ENCODE peak calls at places on chromosomes 16 and 17, in eight cellular contexts. K is prostate gland, S is tibial nerve, N is transverse colon, L is body of pancreas, J is stomach, U is uterus, W is lower leg skin. V is an unnamed sample.

GRCh38 chr16:11389631-11390565 is 44.6 kb downstream of the RMI2 start:
- DNase-seq in K (no peak), S (no peak), N (no peak), L (no peak), J (no peak), U (no peak), W (no peak), V (no peak)

GRCh38 chr17:55416470-55417052 is 5.1 kb downstream of the MMD start:
- DNase-seq in K (no peak), S (no peak), N (no peak), L (no peak), J (no peak), U (no peak), W (no peak), V (no peak)

GRCh38 chr17:78401246-78401645 is 22.8 kb downstream of the PGS1 start:
- DNase-seq in K (peak), S (no peak), N (no peak), L (no peak), J (no peak), U (no peak), W (no peak), V (no peak)

GRCh38 chr17:6104956-6105355 is 34.8 kb downstream of the WSCD1 start:
- DNase-seq in K (no peak), S (no peak), N (peak), L (no peak), J (no peak), U (no peak), W (no peak), V (no peak)

GRCh38 chr16:81335669-81336068 is 20.9 kb downstream of the GAN start:
- DNase-seq in K (no peak), S (no peak), N (no peak), L (no peak), J (no peak), U (no peak), W (no peak), V (no peak)

GRCh38 chr17:12395733-12396354 is 269.8 kb upstream of the MYOCD start:
- DNase-seq in K (no peak), S (no peak), N (no peak), L (no peak), J (peak), U (no peak), W (no peak), V (peak)

GRCh38 chr16:9144106-9144505 is 52.7 kb downstream of the HAPSTR1 start:
- DNase-seq in K (no peak), S (no peak), N (no peak), L (no peak), J (no peak), U (no peak), W (no peak), V (no peak)

GRCh38 chr17:28661635-28662526 is at the start of the genes SDF2 and SUPT6H:
- DNase-seq in K (peak), S (peak), N (peak), L (peak), J (peak), U (peak), W (peak), V (peak)

GRCh38 chr17:57391076-57391825 is 134.9 kb downstream of the MSI2 start:
- DNase-seq in K (no peak), S (no peak), N (no peak), L (no peak), J (no peak), U (no peak), W (no peak), V (no peak)

GRCh38 chr16:68737046-68737729 is at the start of gene CDH1:
- DNase-seq in K (peak), S (no peak), N (peak), L (peak), J (peak), U (no peak), W (peak), V (peak)
- TF ChIP-seq POLR2A in K (peak), S (peak), N (peak), L (peak), J (peak), U (peak), W (no peak), V (peak)

GRCh38 chr17:64596439-64596838 is 65.7 kb downstream of the SMURF2 start:
- DNase-seq in K (no peak), S (no peak), N (no peak), L (no peak), J (no peak), U (no peak), W (no peak), V (no peak)

GRCh38 chr17:64596988-64597387 is 65.1 kb downstream of the SMURF2 start:
- DNase-seq in K (no peak), S (no peak), N (no peak), L (no peak), J (no peak), U (no peak), W (no peak), V (no peak)

GRCh38 chr17:64598672-64599071 is 63.4 kb downstream of the SMURF2 start:
- DNase-seq in K (no peak), S (no peak), N (no peak), L (no peak), J (no peak), U (no peak), W (no peak), V (no peak)

GRCh38 chr17:64599827-64600226 is 62.3 kb downstream of the SMURF2 start:
- DNase-seq in K (no peak), S (no peak), N (no peak), L (no peak), J (no peak), U (no peak), W (no peak), V (no peak)

DNA sequence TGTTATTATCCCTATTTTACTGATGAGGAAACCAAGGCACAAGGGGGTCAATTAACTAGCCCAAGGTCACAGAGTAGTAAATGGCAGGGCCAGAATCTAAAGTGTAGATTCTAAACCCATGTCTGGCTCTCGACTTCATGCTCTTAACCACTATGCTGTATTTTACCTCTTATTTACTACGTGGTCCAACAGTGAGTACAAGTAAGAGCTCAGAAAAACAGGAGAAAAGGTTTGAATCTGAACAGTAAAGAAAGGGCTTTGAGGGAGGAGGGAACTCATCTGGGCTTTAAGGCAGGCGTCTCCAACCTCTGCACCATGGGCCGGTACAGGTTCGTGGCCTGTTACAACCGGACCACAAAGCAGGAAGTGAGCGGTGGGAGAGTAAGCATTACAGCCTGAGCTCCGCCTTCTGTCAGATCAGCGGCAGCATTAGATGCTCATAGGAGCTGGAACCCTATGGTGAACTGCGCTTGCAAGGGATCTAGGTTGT is 62.9 kb downstream of the SMURF2 start:
- DNase-seq in K (no peak), S (no peak), N (peak), L (no peak), J (peak), U (no peak), W (no peak), V (peak)
- TF ChIP-seq POLR2A in K (no peak), S (no peak), N (no peak), L (no peak), J (no peak), U (no peak), W (no peak), V (peak)

GRCh38 chr16:67518676-67519075 is 10.0 kb upstream of the RIPOR1 start:
- DNase-seq in K (no peak), S (no peak), N (no peak), L (no peak), J (no peak), U (no peak), W (no peak), V (no peak)

GRCh38 chr16:67517661-67518423 is 10.8 kb upstream of the RIPOR1 start:
- DNase-seq in K (no peak), S (no peak), N (peak), L (no peak), J (no peak), U (no peak), W (no peak), V (no peak)

GRCh38 chr16:67525176-67525860 is 3.3 kb upstream of the RIPOR1 start:
- DNase-seq in K (no peak), S (no peak), N (no peak), L (no peak), J (no peak), U (no peak), W (no peak), V (no peak)

GRCh38 chr16:67517178-67517492 is 11.5 kb upstream of the RIPOR1 start:
- DNase-seq in K (no peak), S (no peak), N (no peak), L (no peak), J (no peak), U (no peak), W (no peak), V (no peak)

GRCh38 chr16:67521095-67521804 is 7.4 kb upstream of the RIPOR1 start:
- DNase-seq in K (peak), S (peak), N (peak), L (peak), J (peak), U (peak), W (peak), V (peak)
- TF ChIP-seq POLR2A in K (peak), S (peak), N (peak), L (peak), J (no peak), U (peak), W (no peak), V (no peak)

DNA sequence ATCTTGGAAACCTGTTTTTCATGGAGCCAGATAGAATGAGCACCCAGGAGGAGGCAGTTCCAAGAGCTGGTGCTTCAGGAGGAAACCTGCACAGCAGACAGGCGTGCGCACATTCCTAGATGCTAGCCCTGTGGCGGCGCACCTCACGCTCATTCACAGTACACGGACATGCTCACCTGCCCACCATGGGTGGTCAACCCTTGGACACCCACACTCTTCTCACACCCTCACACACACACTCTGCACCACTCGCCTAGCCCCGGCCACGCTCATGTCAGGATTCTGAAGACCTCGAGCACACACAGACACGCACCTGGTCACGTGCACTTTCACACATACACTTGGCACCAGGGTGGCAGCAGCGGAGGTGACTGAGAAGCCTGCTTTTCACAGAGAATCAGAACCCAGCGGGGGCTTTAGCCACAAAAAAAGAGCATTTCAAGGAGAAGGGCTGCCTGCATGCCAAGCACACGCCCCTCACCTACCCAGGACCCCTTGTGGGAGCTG is 28.6 kb downstream of the RAI1 start:
- DNase-seq in K (no peak), S (no peak), N (no peak), L (no peak), J (no peak), U (no peak), W (no peak), V (no peak)
- TF ChIP-seq POLR2A in K (no peak), S (no peak), N (no peak), L (no peak), J (no peak), U (no peak), W (no peak), V (no peak)

DNA sequence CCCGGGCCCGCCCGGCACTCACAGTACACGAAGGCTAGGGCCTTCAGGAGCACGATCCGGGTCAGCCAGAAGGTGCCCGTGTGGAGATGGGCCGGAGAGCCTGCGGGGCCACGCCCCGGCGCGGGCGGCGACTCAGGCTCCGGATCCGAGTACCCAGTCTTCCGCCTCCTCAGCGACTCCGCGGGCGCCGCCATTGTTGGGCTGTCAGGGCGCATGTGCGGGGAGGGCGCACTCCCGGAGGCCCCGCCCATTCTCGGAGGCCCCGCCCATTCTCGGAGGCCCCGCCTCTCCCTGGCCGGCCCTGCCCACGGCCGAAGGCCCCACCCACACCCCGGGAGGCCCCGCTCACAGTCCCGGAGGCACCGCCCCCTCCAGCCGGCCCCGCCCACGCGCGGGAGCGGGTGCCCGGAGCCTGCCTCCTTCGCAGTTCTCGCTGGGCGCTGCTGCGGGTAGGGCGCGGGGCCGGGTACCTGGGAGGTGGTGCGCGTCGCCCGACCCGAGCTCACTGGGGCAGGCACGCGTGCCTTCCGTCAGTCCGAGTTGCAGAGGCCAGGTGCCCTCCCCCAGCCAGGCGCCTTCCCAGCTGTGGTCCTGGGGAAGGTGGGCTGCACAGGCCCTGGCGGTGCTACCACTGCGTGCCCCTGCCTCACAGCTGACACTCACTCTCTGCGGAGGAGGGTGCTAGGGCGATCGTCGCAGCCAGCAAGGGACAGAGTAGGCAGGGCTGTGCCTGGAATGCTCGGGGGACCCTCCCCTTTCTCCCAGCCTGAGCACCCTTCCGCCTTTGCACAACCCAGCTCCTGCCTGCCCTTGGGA is at the start of gene LMF1:
- DNase-seq in K (peak), S (peak), N (peak), L (peak), J (peak), U (peak), W (peak), V (peak)
- TF ChIP-seq POLR2A in K (peak), S (peak), N (peak), L (peak), J (no peak), U (peak), W (no peak), V (peak)

DNA sequence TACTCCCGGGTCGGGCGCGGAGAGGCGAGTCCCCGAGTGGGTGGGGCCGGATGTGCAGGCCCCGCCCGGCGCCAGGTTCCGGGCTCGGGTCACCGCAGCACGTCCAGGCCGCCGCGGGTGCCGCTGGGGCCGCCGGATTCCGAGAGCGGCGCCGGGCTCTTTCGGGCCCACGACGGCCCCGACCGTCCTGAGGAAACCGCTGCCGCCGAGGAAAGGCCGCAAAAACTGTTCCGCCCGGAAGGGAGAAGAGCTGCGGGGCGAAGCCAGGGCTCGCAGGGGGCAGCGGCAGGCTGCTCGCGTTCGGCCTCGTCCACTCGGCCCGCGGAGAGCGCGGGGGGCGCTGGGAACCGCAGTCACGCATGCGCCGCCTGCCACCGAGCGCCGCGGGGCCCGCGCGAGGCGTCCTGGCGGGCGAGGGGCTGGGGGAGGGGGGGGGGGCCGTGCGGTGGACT is at the start of gene ZKSCAN2:
- DNase-seq in K (peak), S (peak), N (peak), L (peak), J (peak), U (peak), W (peak), V (peak)
- TF ChIP-seq POLR2A in K (peak), S (peak), N (peak), L (peak), J (no peak), U (peak), W (no peak), V (peak)

GRCh38 chr16:88650749-88651275 is at the start of gene CYBA:
- DNase-seq in K (peak), S (peak), N (peak), L (peak), J (peak), U (peak), W (peak), V (peak)
- TF ChIP-seq POLR2A in K (peak), S (peak), N (peak), L (peak), J (no peak), U (peak), W (no peak), V (no peak)

DNA sequence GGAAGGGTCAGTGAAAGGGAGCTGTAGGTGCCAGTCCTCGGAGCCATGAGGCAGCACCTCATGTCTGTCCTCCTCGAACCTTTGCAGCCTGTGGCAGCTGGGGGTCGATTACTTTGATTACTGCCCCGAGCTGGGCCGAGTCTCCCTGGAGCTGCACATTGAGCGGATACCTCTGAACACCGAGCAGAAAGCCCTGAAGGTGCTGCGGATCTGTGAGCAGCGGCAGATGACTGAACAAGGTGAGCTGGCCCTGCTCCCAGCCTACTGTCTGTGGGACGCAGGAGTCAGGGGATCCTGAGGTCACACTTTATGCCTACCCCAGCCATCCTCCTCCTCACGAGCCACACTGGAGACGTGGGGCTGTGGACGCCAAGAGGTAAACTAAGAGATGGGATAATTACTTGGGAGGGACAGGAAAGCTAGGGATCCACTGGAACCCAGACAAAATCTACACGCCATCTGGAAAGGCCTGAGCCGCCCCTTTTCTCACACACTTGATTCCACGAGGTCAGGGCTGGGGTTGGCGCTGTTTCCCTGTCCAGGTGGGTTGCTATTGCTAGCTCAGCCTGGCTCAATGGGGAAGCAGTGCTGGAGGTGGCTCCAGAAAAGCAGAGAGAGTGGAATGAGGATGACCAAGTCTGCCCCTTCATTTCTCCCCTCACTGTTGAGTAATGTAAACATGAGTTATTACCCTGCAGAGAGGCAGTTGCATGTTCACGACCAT is 26.4 kb downstream of the NUP85 start:
- DNase-seq in K (no peak), S (no peak), N (no peak), L (no peak), J (no peak), U (no peak), W (no peak), V (no peak)
- TF ChIP-seq POLR2A in K (no peak), S (no peak), N (no peak), L (no peak), J (no peak), U (no peak), W (no peak), V (no peak)

V was measured in erythroblast.